ENCODE peak calls at places on chromosome 15, in four cellular contexts. One of them, this sample, is unnamed.

GRCh38 chr15:92049290-92050008 is 195.9 kb downstream of the SLCO3A1 start:
- DNase-seq in breast epithelium: no peak
- DNase-seq in Peyer's patch: no peak
- DNase-seq in uterus: no peak
- DNase-seq in this sample: no peak

GRCh38 chr15:85825719-85826118 is 31.0 kb upstream of the KLHL25 start:
- DNase-seq in uterus: no peak
- DNase-seq in Peyer's patch: no peak
- DNase-seq in breast epithelium: peak
- DNase-seq in this sample: no peak

GRCh38 chr15:29403778-29404177 is 134.2 kb upstream of the NSMCE3 start:
- DNase-seq in breast epithelium: no peak
- DNase-seq in Peyer's patch: no peak
- DNase-seq in uterus: no peak
- DNase-seq in this sample: no peak

GRCh38 chr15:55823699-55824098 is 80.7 kb upstream of the PRTG start:
- DNase-seq in breast epithelium: no peak
- DNase-seq in uterus: no peak
- DNase-seq in Peyer's patch: no peak
- DNase-seq in this sample: no peak

GRCh38 chr15:38320181-38320580 is 67.5 kb downstream of the SPRED1 start:
- DNase-seq in Peyer's patch: no peak
- DNase-seq in breast epithelium: no peak
- DNase-seq in uterus: no peak
- DNase-seq in this sample: no peak

GRCh38 chr15:36724901-36725300 is 145.5 kb downstream of the CDIN1 start:
- DNase-seq in breast epithelium: no peak
- DNase-seq in Peyer's patch: no peak
- DNase-seq in uterus: no peak
- DNase-seq in this sample: no peak

GRCh38 chr15:80154336-80154735 is 1.5 kb downstream of the FAH start:
- DNase-seq in Peyer's patch: no peak
- DNase-seq in breast epithelium: no peak
- DNase-seq in uterus: no peak
- DNase-seq in this sample: peak

GRCh38 chr15:70510433-70510832 is 252.9 kb downstream of the UACA start:
- DNase-seq in Peyer's patch: no peak
- DNase-seq in uterus: no peak
- DNase-seq in breast epithelium: no peak
- DNase-seq in this sample: no peak

GRCh38 chr15:33852570-33852969 is 115.7 kb upstream of the CHRM5 start:
- DNase-seq in breast epithelium: no peak
- DNase-seq in Peyer's patch: no peak
- DNase-seq in uterus: no peak
- DNase-seq in this sample: no peak

GRCh38 chr15:90035835-90036220 is 34.7 kb downstream of the ZNF710 start:
- DNase-seq in Peyer's patch: peak
- DNase-seq in uterus: no peak
- DNase-seq in breast epithelium: no peak
- DNase-seq in this sample: no peak

GRCh38 chr15:51051776-51052175 is 42.9 kb downstream of the TNFAIP8L3 start:
- DNase-seq in breast epithelium: peak
- DNase-seq in uterus: no peak
- DNase-seq in Peyer's patch: no peak
- DNase-seq in this sample: peak

GRCh38 chr15:64883997-64884511 is 27.6 kb upstream of the ANKDD1A start:
- DNase-seq in uterus: peak
- DNase-seq in Peyer's patch: no peak
- DNase-seq in breast epithelium: no peak
- DNase-seq in this sample: peak

GRCh38 chr15:59531066-59531465 is 80.5 kb upstream of the GCNT3 start:
- DNase-seq in uterus: no peak
- DNase-seq in Peyer's patch: no peak
- DNase-seq in breast epithelium: no peak
- DNase-seq in this sample: no peak

GRCh38 chr15:95511680-95512079 is 818.8 kb upstream of the NR2F2 start:
- DNase-seq in uterus: no peak
- DNase-seq in Peyer's patch: no peak
- DNase-seq in breast epithelium: no peak
- DNase-seq in this sample: no peak

GRCh38 chr15:48025118-48025517 is 95.7 kb upstream of the SLC24A5 start:
- DNase-seq in Peyer's patch: no peak
- DNase-seq in uterus: no peak
- DNase-seq in breast epithelium: no peak
- DNase-seq in this sample: no peak

GRCh38 chr15:38354321-38354929 is 99.5 kb upstream of the FAM98B start:
- DNase-seq in Peyer's patch: no peak
- DNase-seq in uterus: peak
- DNase-seq in breast epithelium: peak
- DNase-seq in this sample: peak

GRCh38 chr15:29871401-29871800 is 49.1 kb upstream of the TJP1 start:
- DNase-seq in uterus: peak
- DNase-seq in Peyer's patch: no peak
- DNase-seq in breast epithelium: no peak
- DNase-seq in this sample: peak

GRCh38 chr15:87829651-87830050 is 426.9 kb downstream of the NTRK3 start:
- DNase-seq in uterus: no peak
- DNase-seq in breast epithelium: peak
- DNase-seq in Peyer's patch: no peak
- DNase-seq in this sample: peak

GRCh38 chr15:40063563-40064011 is 24.6 kb upstream of the SRP14 start:
- DNase-seq in breast epithelium: no peak
- DNase-seq in uterus: no peak
- DNase-seq in Peyer's patch: no peak
- DNase-seq in this sample: no peak

GRCh38 chr15:71436854-71437253 is 321.6 kb downstream of the THSD4 start:
- DNase-seq in Peyer's patch: no peak
- DNase-seq in breast epithelium: no peak
- DNase-seq in uterus: no peak
- DNase-seq in this sample: no peak

GRCh38 chr15:85828026-85828597 is 33.4 kb upstream of the KLHL25 start:
- DNase-seq in Peyer's patch: no peak
- DNase-seq in uterus: no peak
- DNase-seq in breast epithelium: no peak
- DNase-seq in this sample: no peak

GRCh38 chr15:79682851-79683288 is 213.9 kb downstream of the MTHFS start:
- DNase-seq in breast epithelium: no peak
- DNase-seq in Peyer's patch: no peak
- DNase-seq in uterus: no peak
- DNase-seq in this sample: no peak

GRCh38 chr15:32803631-32804030 is 85.8 kb downstream of the GREM1 start:
- DNase-seq in Peyer's patch: no peak
- DNase-seq in uterus: no peak
- DNase-seq in breast epithelium: no peak
- DNase-seq in this sample: no peak

GRCh38 chr15:62248277-62248974 is 83.3 kb upstream of the C2CD4B start:
- DNase-seq in uterus: no peak
- DNase-seq in Peyer's patch: no peak
- DNase-seq in breast epithelium: no peak
- DNase-seq in this sample: no peak

GRCh38 chr15:58330836-58331561 is 100.8 kb upstream of the LIPC start:
- DNase-seq in breast epithelium: no peak
- DNase-seq in uterus: no peak
- DNase-seq in Peyer's patch: no peak
- DNase-seq in this sample: no peak

GRCh38 chr15:42272768-42273098 is 268 bp upstream of the GANC start:
- DNase-seq in Peyer's patch: no peak
- DNase-seq in breast epithelium: no peak
- DNase-seq in uterus: no peak
- DNase-seq in this sample: no peak

GRCh38 chr15:42273099-42273899 is at the start of the genes GANC and TMEM87A:
- DNase-seq in Peyer's patch: peak
- DNase-seq in breast epithelium: peak
- DNase-seq in uterus: peak
- DNase-seq in this sample: peak

GRCh38 chr15:42267286-42267685 is 5.7 kb upstream of the GANC start:
- DNase-seq in breast epithelium: no peak
- DNase-seq in Peyer's patch: no peak
- DNase-seq in uterus: no peak
- DNase-seq in this sample: no peak

GRCh38 chr15:42270996-42271395 is 2.0 kb upstream of the GANC start:
- DNase-seq in breast epithelium: no peak
- DNase-seq in uterus: no peak
- DNase-seq in Peyer's patch: no peak
- DNase-seq in this sample: no peak

GRCh38 chr15:42270551-42270950 is 2.5 kb upstream of the GANC start:
- DNase-seq in uterus: no peak
- DNase-seq in breast epithelium: no peak
- DNase-seq in Peyer's patch: no peak
- DNase-seq in this sample: no peak
- H3K4me3 ChIP-seq in uterus: no peak
- H3K4me3 ChIP-seq in breast epithelium: no peak
- H3K4me3 ChIP-seq in Peyer's patch: peak
- H3K4me3 ChIP-seq in this sample: no peak

GRCh38 chr15:99106417-99107220 is 1.7 kb downstream of the SYNM start:
- DNase-seq in breast epithelium: no peak
- DNase-seq in Peyer's patch: no peak
- DNase-seq in uterus: no peak
- DNase-seq in this sample: no peak
- H3K4me3 ChIP-seq in breast epithelium: peak
- H3K4me3 ChIP-seq in Peyer's patch: peak
- H3K4me3 ChIP-seq in uterus: peak
- H3K4me3 ChIP-seq in this sample: peak

GRCh38 chr15:22902578-22902977 is 64.1 kb downstream of the NIPA2 start:
- DNase-seq in Peyer's patch: no peak
- DNase-seq in breast epithelium: no peak
- DNase-seq in uterus: no peak
- DNase-seq in this sample: no peak
- H3K4me3 ChIP-seq in Peyer's patch: no peak
- H3K4me3 ChIP-seq in breast epithelium: no peak
- H3K4me3 ChIP-seq in uterus: no peak
- H3K4me3 ChIP-seq in this sample: no peak

GRCh38 chr15:98669638-98670037 is 21.3 kb downstream of the IGF1R start:
- DNase-seq in uterus: no peak
- DNase-seq in breast epithelium: no peak
- DNase-seq in Peyer's patch: no peak
- DNase-seq in this sample: no peak

GRCh38 chr15:98668566-98669308 is 20.4 kb downstream of the IGF1R start:
- DNase-seq in breast epithelium: no peak
- DNase-seq in uterus: no peak
- DNase-seq in Peyer's patch: no peak
- DNase-seq in this sample: peak

GRCh38 chr15:98674336-98674735 is 26.0 kb downstream of the IGF1R start:
- DNase-seq in Peyer's patch: no peak
- DNase-seq in uterus: no peak
- DNase-seq in breast epithelium: no peak
- DNase-seq in this sample: peak

GRCh38 chr15:98673133-98673532 is 24.8 kb downstream of the IGF1R start:
- DNase-seq in breast epithelium: no peak
- DNase-seq in Peyer's patch: no peak
- DNase-seq in uterus: no peak
- DNase-seq in this sample: no peak

GRCh38 chr15:98671060-98672008 is 23.0 kb downstream of the IGF1R start:
- DNase-seq in breast epithelium: no peak
- DNase-seq in Peyer's patch: no peak
- DNase-seq in uterus: no peak
- DNase-seq in this sample: no peak
- H3K4me3 ChIP-seq in breast epithelium: no peak
- H3K4me3 ChIP-seq in Peyer's patch: no peak
- H3K4me3 ChIP-seq in uterus: no peak
- H3K4me3 ChIP-seq in this sample: no peak

DNA sequence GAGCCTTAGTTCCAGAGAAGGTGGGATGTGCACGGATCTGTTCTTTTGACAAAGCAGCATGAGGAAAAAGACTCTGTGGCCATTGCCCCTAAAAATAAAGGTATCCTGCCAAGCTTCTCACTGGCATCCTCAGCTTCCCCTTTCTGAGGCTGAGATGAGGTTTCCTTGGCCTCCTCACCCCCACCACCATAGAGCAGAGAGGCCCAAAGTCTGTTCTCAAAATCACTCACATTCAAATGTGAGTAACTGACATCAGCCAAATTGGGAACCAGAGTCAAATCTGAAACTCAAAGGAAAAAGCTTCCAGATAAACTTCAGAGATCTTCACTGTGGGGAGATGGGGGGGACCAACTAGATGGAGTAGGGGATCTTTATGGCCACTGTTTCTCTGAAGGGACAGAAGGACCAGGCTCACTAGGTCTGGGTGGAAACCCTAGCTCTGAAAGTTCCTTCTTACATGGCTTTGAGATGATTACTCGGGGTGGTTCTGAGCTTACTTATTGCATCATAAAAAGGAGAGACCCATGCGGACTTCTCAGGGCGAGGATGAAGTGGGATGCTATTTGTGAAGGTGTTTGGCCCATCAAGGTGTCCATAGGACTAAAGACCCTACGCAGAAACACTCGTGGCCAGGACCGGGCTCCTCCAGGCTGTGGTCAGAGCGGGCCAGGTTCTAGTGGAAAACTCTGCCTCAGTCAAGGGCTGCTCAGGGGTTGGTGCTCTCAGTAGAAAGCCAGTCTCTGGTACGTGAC is 61.5 kb upstream of the MEF2A start:
- DNase-seq in uterus: no peak
- DNase-seq in breast epithelium: no peak
- DNase-seq in Peyer's patch: no peak
- DNase-seq in this sample: no peak
- H3K4me3 ChIP-seq in uterus: no peak
- H3K4me3 ChIP-seq in breast epithelium: no peak
- H3K4me3 ChIP-seq in Peyer's patch: no peak
- H3K4me3 ChIP-seq in this sample: no peak

GRCh38 chr15:52651114-52651513 is 28.1 kb downstream of the ATOSA start:
- DNase-seq in breast epithelium: no peak
- DNase-seq in Peyer's patch: no peak
- DNase-seq in uterus: no peak
- DNase-seq in this sample: no peak
- H3K4me3 ChIP-seq in breast epithelium: no peak
- H3K4me3 ChIP-seq in Peyer's patch: no peak
- H3K4me3 ChIP-seq in uterus: no peak
- H3K4me3 ChIP-seq in this sample: no peak

GRCh38 chr15:73628976-73629854 is 4.0 kb downstream of the NPTN start:
- DNase-seq in Peyer's patch: no peak
- DNase-seq in breast epithelium: no peak
- DNase-seq in uterus: no peak
- DNase-seq in this sample: no peak

GRCh38 chr15:73631915-73632669 is 1.1 kb downstream of the NPTN start:
- DNase-seq in Peyer's patch: no peak
- DNase-seq in breast epithelium: peak
- DNase-seq in uterus: peak
- DNase-seq in this sample: peak

GRCh38 chr15:73628102-73628501 is 5.1 kb downstream of the NPTN start:
- DNase-seq in Peyer's patch: no peak
- DNase-seq in uterus: no peak
- DNase-seq in breast epithelium: no peak
- DNase-seq in this sample: no peak

GRCh38 chr15:73630796-73631471 is 2.3 kb downstream of the NPTN start:
- DNase-seq in uterus: no peak
- DNase-seq in breast epithelium: no peak
- DNase-seq in Peyer's patch: no peak
- DNase-seq in this sample: no peak

GRCh38 chr15:73630030-73630429 is 3.2 kb downstream of the NPTN start:
- DNase-seq in uterus: no peak
- DNase-seq in breast epithelium: no peak
- DNase-seq in Peyer's patch: no peak
- DNase-seq in this sample: no peak
- H3K4me3 ChIP-seq in uterus: no peak
- H3K4me3 ChIP-seq in breast epithelium: no peak
- H3K4me3 ChIP-seq in Peyer's patch: no peak
- H3K4me3 ChIP-seq in this sample: no peak

GRCh38 chr15:43104426-43104825 is 1.4 kb downstream of the UBR1 start:
- DNase-seq in Peyer's patch: no peak
- DNase-seq in breast epithelium: no peak
- DNase-seq in uterus: no peak
- DNase-seq in this sample: no peak
- H3K4me3 ChIP-seq in Peyer's patch: peak
- H3K4me3 ChIP-seq in breast epithelium: no peak
- H3K4me3 ChIP-seq in uterus: peak
- H3K4me3 ChIP-seq in this sample: no peak

This sample was measured in testis.